ENCODE peak calls at places on chromosome 1, in six cellular contexts. Y, W, Z, K, P and B are unnamed samples.

GRCh38 chr1:17168480-17168878 is 36.4 kb upstream of the PADI1 start:
- DNase-seq in Z (no peak), P (no peak), Y (no peak), W (peak; percentile 24), K (peak; percentile 52), B (no peak)

GRCh38 chr1:10530281-10530740 is 55.6 kb downstream of the PEX14 start:
- DNase-seq in Z (peak; percentile 70), K (no peak), W (no peak), P (peak; percentile 84), Y (no peak), B (no peak)

GRCh38 chr1:230807551-230808267 is 60.5 kb downstream of the CAPN9 start:
- DNase-seq in W (no peak), K (no peak), Y (peak; percentile 96), Z (no peak), P (no peak), B (no peak)

GRCh38 chr1:204426035-204426436 is 14.4 kb upstream of the PPP1R15B start:
- DNase-seq in Y (no peak), P (no peak), K (peak; percentile 85), Z (peak; percentile 34), W (peak; percentile 83), B (no peak)

GRCh38 chr1:15610167-15610566 is 7.1 kb upstream of the DDI2 start:
- DNase-seq in P (no peak), K (no peak), W (no peak), Y (no peak), Z (no peak), B (no peak)

GRCh38 chr1:89608627-89609338 is 24.1 kb upstream of the LRRC8C start:
- DNase-seq in P (no peak), Y (no peak), Z (no peak), W (no peak), K (no peak), B (no peak)

GRCh38 chr1:207309775-207310273 is 11.7 kb upstream of the CD55 start:
- DNase-seq in K (peak; percentile 61), Z (no peak), P (peak; percentile 53), Y (no peak), W (peak; percentile 95), B (peak; percentile 81)

GRCh38 chr1:230772457-230773395 is 25.5 kb downstream of the CAPN9 start:
- DNase-seq in Z (peak; percentile 60), W (peak; percentile 37), K (peak; percentile 68), P (no peak), Y (peak; percentile 86), B (peak; percentile 53)

GRCh38 chr1:232529747-232530146 is 100.2 kb downstream of the SIPA1L2 start:
- DNase-seq in W (peak; percentile 26), Y (no peak), K (peak; percentile 34), P (no peak), Z (no peak), B (no peak)

GRCh38 chr1:185627136-185627535 is 107.1 kb upstream of the HMCN1 start:
- DNase-seq in P (no peak), Z (no peak), W (no peak), K (no peak), Y (no peak), B (peak; percentile 28)

GRCh38 chr1:174626031-174627020 is 178.6 kb downstream of the GPR52 start:
- DNase-seq in K (peak; percentile 71), Y (no peak), Z (no peak), P (no peak), W (peak; percentile 44), B (no peak)

GRCh38 chr1:116252785-116253184 is 120.3 kb upstream of the ATP1A1 start:
- DNase-seq in P (no peak), W (no peak), Z (no peak), Y (no peak), K (no peak), B (no peak)